ENCODE peak calls at places on chromosomes 3 and 15, in four cellular contexts. T is GM12892, X is GM12878, B is K562. S is an unnamed sample.

GRCh38 chr3:114706591-114707224 is 412.9 kb downstream of the TIGIT start:
- DNase-seq in T (no peak), X (no peak), B (no peak), S (no peak)

GRCh38 chr3:38628835-38629234 is 20.7 kb downstream of the SCN5A start:
- DNase-seq in T (no peak), X (no peak), B (no peak), S (no peak)

GRCh38 chr3:182671942-182672341 is 121.4 kb upstream of the ATP11B start:
- DNase-seq in T (no peak), X (no peak), B (no peak), S (no peak)

GRCh38 chr15:69119692-69120395 is 40.6 kb upstream of the GLCE start:
- DNase-seq in T (no peak), X (no peak), B (no peak), S (no peak)

GRCh38 chr3:24365168-24365567 is 129.5 kb downstream of the THRB start:
- DNase-seq in T (no peak), X (no peak), B (no peak), S (no peak)

GRCh38 chr3:45786801-45787495 is 9.4 kb downstream of the SLC6A20 start:
- DNase-seq in T (no peak), X (no peak), B (no peak), S (no peak)

GRCh38 chr3:65433480-65433879 is 605.2 kb downstream of the MAGI1 start:
- DNase-seq in T (no peak), X (no peak), B (no peak), S (no peak)

GRCh38 chr3:10635446-10636076 is 130.2 kb upstream of the ATP2B2 start:
- DNase-seq in T (no peak), X (no peak), B (no peak), S (no peak)

GRCh38 chr3:62926494-62926893 is 51.3 kb upstream of the CADPS start:
- DNase-seq in T (no peak), X (no peak), B (no peak), S (no peak)

GRCh38 chr15:92468987-92469386 is 75.3 kb downstream of the ST8SIA2 start:
- DNase-seq in T (no peak), X (no peak), B (no peak), S (no peak)

GRCh38 chr3:181596126-181596525 is 115.6 kb upstream of the SOX2 start:
- DNase-seq in T (no peak), X (no peak), B (no peak), S (no peak)

GRCh38 chr3:175932586-175932985 is 1073.5 kb downstream of the NAALADL2 start:
- DNase-seq in T (no peak), X (no peak), B (no peak), S (no peak)

GRCh38 chr15:94840794-94841587 is 609.6 kb downstream of the MCTP2 start:
- DNase-seq in T (no peak), X (no peak), B (no peak), S (no peak)

GRCh38 chr3:115099115-115099884 is 47.8 kb downstream of the ZBTB20 start:
- DNase-seq in T (no peak), X (no peak), B (no peak), S (no peak)

GRCh38 chr3:129575233-129575986 is 31.1 kb downstream of the PLXND1 start:
- DNase-seq in T (no peak), X (no peak), B (no peak), S (no peak)

GRCh38 chr15:53000412-53000811 is 210.3 kb upstream of the ONECUT1 start:
- DNase-seq in T (no peak), X (no peak), B (no peak), S (no peak)

GRCh38 chr3:139846729-139847128 is 88.3 kb upstream of the CLSTN2 start:
- DNase-seq in T (no peak), X (no peak), B (no peak), S (no peak)

GRCh38 chr15:74265046-74265639 is 29.0 kb downstream of the CCDC33 start:
- DNase-seq in T (no peak), X (no peak), B (peak; percentile 65), S (no peak)

GRCh38 chr3:164452707-164453106 is 625.6 kb downstream of the SI start:
- DNase-seq in T (no peak), X (no peak), B (no peak), S (no peak)

GRCh38 chr15:71226536-71227455 is 111.5 kb downstream of the THSD4 start:
- DNase-seq in T (no peak), X (no peak), B (no peak), S (no peak)

GRCh38 chr3:62039584-62039983 is 333.8 kb downstream of the FEZF2 start:
- DNase-seq in T (no peak), X (no peak), B (no peak), S (no peak)

GRCh38 chr15:74869726-74870407 is 3.3 kb downstream of the SCAMP2 start:
- DNase-seq in T (peak; percentile 77), X (peak; percentile 97), B (no peak), S (peak; percentile 65)

GRCh38 chr3:116767726-116768125 is 58.1 kb downstream of the TUSC7 start:
- DNase-seq in T (no peak), X (no peak), B (no peak), S (no peak)

GRCh38 chr15:79025201-79025600 is 65.4 kb downstream of the RASGRF1 start:
- DNase-seq in T (no peak), X (no peak), B (no peak), S (no peak)

GRCh38 chr3:118536764-118537163 is 497.9 kb downstream of the IGSF11 start:
- DNase-seq in T (no peak), X (no peak), B (no peak), S (no peak)

GRCh38 chr15:78804391-78804792 is 6.9 kb downstream of the ADAMTS7 start:
- DNase-seq in T (no peak), X (no peak), B (no peak), S (no peak)

GRCh38 chr3:172379372-172379771 is 68.9 kb downstream of the GHSR start:
- DNase-seq in T (no peak), X (no peak), B (no peak), S (no peak)

GRCh38 chr3:71989165-71989564 is 204.2 kb upstream of the PROK2 start:
- DNase-seq in T (no peak), X (no peak), B (no peak), S (no peak)

GRCh38 chr3:88640581-88640980 is 466.8 kb upstream of the EPHA3 start:
- DNase-seq in T (no peak), X (no peak), B (no peak), S (no peak)

GRCh38 chr3:138441256-138441655 is 6.8 kb downstream of the ESYT3 start:
- DNase-seq in T (no peak), X (no peak), B (no peak), S (no peak)

GRCh38 chr3:188335656-188336055 is 181.7 kb downstream of the LPP start:
- DNase-seq in T (no peak), X (no peak), B (no peak), S (no peak)

GRCh38 chr3:167816953-167817352 is 81.4 kb downstream of the SERPINI1 start:
- DNase-seq in T (no peak), X (no peak), B (no peak), S (no peak)

GRCh38 chr3:43389388-43390254 is 103.3 kb downstream of the SNRK start:
- DNase-seq in T (no peak), X (peak; percentile 19), B (no peak), S (no peak)

GRCh38 chr3:138389841-138390581 is 41.6 kb downstream of the MRAS start:
- DNase-seq in T (no peak), X (no peak), B (no peak), S (no peak)

GRCh38 chr3:102229062-102229655 is 205.7 kb upstream of the ZPLD1 start:
- DNase-seq in T (no peak), X (peak; percentile 61), B (peak; percentile 39), S (no peak)

GRCh38 chr3:102223139-102223538 is 211.7 kb upstream of the ZPLD1 start:
- DNase-seq in T (no peak), X (no peak), B (no peak), S (no peak)

GRCh38 chr3:102226463-102226862 is 208.4 kb upstream of the ZPLD1 start:
- DNase-seq in T (no peak), X (no peak), B (no peak), S (no peak)

GRCh38 chr3:102224171-102224570 is 210.6 kb upstream of the ZPLD1 start:
- DNase-seq in T (no peak), X (no peak), B (no peak), S (no peak)

DNA sequence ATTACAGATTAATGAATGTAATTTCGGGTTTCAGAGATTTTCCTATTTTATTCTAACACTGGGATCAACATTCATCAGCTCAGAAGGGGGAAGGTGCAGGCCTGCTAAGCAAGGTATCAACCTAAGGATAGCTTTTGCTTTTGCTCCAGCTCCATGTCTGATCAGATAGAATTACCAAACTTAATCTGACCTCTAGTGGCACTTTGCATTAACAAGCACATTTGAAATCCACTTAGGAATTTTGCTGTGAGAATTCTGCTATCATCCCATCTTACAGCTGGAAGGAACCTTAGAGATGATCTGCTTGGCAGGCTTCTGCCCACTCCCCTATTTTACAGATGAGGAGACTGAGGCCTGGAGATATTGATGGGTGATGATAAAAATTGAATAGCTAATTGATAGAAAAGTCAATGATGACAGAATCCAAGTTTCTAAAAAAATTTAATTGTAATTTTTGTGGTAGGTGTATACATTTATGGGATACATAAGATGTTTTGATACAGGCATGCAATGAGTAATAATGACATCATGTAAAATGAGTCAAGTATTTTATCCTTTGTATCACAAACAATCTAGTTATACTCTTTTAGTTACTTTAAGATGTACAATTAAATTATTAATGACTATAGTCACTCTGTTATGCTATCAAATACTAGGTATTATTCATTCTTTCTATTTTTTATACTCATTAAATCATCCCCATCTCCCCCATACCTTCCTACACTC is 209.2 kb upstream of the ZPLD1 start:
- DNase-seq in T (no peak), X (peak; percentile 42), B (no peak), S (no peak)
- TF ChIP-seq TAF1 in T (no peak), X (no peak), B (no peak), S (no peak)

DNA sequence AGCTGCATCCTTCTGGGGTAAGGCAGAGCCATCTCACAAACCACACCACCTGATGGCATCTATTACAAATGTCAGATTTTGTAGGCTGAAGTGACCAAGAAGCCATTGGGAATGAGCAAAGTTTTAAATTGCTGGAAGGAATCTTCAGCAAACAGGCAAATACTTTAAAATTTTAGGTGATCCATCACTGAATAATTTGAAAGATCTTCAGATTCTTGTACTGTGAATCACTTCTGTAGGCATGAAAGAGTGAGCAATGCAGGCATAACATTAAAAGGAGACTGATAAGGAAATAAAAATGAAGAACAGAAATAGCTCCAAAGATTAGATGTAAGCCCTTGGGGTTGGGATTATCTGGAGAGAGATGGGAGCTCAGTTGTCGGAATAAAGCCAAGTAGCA is 36.0 kb upstream of the ALDH1L1 start:
- DNase-seq in T (no peak), X (no peak), B (no peak), S (no peak)
- TF ChIP-seq TAF1 in T (no peak), X (no peak), B (no peak), S (no peak)

DNA sequence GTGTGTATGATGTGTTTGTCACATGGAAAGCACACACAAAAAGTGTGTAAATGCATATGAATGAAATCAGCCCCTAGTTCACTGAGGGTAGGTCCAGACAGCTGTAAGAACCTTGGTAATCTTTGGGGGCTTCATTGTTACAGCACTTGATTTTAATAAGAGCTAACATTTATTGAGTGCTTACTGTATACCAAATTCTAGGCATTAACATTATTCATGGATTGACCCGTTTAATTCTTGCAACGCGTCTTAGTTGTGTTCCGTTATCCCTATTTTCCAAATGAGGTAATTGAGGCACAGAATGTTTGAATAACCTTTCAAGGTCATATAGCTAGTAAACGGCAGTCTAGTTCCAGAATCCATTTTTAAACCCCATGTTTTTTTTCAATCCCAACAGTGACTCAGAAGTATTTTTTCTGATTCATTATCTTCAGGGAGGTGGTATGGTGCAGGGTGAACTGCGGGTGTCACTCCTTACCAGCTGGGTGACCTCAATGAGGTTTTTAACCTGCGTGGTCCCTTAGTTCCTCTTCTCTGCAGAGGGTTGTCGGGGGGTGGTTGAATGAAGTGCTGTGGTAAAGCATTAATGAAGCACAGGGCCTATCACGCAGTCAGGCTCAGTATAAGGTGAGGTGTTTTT is 14.2 kb downstream of the RAB8B start:
- DNase-seq in T (no peak), X (no peak), B (peak; percentile 66), S (no peak)
- TF ChIP-seq TAF1 in T (no peak), X (no peak), B (no peak), S (no peak)

GRCh38 chr15:48868549-48868948 is 9.4 kb upstream of the EID1 start:
- DNase-seq in T (no peak), X (no peak), B (no peak), S (no peak)
- TF ChIP-seq TAF1 in T (no peak), X (no peak), B (no peak), S (no peak)